ENCODE peak calls at places on chromosomes 4 and X, in seven cellular contexts. T is stimulated activated CD4-positive, alpha-beta T cell treated with anti-CD3 and anti-CD28 coated beads, Interleukin-12 subunit alpha, Interleukin-12 subunit beta, amount 100 ng/mL, for 24 hours; X is activated CD4-positive, alpha-beta T cell treated with anti-CD3 and anti-CD28 coated beads for 36 hours; R is germinal center; I is fibroblast of lung; D is NCI-H2029; S is RPMI7951. U is an unnamed sample.

GRCh38 chr4:79170077-79170476 is 155.8 kb downstream of the NAA11 start:
- DNase-seq in T (no peak), D (no peak), I (no peak), X (no peak), R (no peak), S (no peak), U (no peak)

GRCh38 chrX:153301746-153302145 is 19.8 kb downstream of the PNMA6F start:
- DNase-seq in D (no peak), T (no peak), S (no peak), X (no peak), I (no peak), R (no peak), U (no peak)

GRCh38 chr4:14254252-14254651 is 626.7 kb upstream of the BOD1L1 start:
- DNase-seq in I (peak), D (peak), T (no peak), X (peak), R (no peak), S (peak), U (no peak)

GRCh38 chr4:140861359-140862181 is 105.4 kb upstream of the TBC1D9 start:
- DNase-seq in D (peak), X (peak), I (peak), T (peak), R (peak), S (peak), U (peak)

GRCh38 chr4:38757945-38758344 is 24.8 kb downstream of the TLR10 start:
- DNase-seq in S (no peak), X (peak), T (no peak), I (no peak), R (no peak), D (no peak), U (no peak)

GRCh38 chrX:91389026-91389425 is 45.6 kb upstream of the PABPC5 start:
- DNase-seq in X (no peak), T (no peak), D (no peak), I (no peak), S (no peak), R (no peak), U (no peak)

GRCh38 chr4:6442555-6442954 is 29.9 kb downstream of the PPP2R2C start:
- DNase-seq in X (no peak), T (no peak), D (no peak), R (no peak), I (no peak), S (no peak), U (no peak)

GRCh38 chr4:118968813-118969212 is 80.2 kb downstream of the SYNPO2 start:
- DNase-seq in I (no peak), D (no peak), T (no peak), S (no peak), X (no peak), R (no peak), U (no peak)

GRCh38 chr4:25844957-25845712 is 17.7 kb downstream of the SEL1L3 start:
- DNase-seq in I (no peak), X (peak), S (no peak), T (no peak), D (no peak), R (no peak), U (no peak)

GRCh38 chr4:128061566-128062536 is 739 bp downstream of the LARP1B start:
- DNase-seq in I (peak), D (peak), R (peak), T (peak), S (peak), X (peak), U (peak)

GRCh38 chrX:124529786-124530185 is 183.4 kb downstream of the SH2D1A start:
- DNase-seq in R (no peak), D (no peak), I (no peak), X (no peak), S (no peak), T (no peak), U (no peak)

GRCh38 chrX:153494061-153494460 is 719 bp upstream of the BGN start:
- DNase-seq in R (no peak), T (no peak), I (peak), X (no peak), S (no peak), D (no peak), U (no peak)

GRCh38 chr4:89212666-89213381 is 94.8 kb downstream of the GPRIN3 start:
- DNase-seq in D (no peak), T (no peak), R (no peak), X (no peak), I (peak), S (peak), U (no peak)

GRCh38 chrX:71298119-71298518 is 3.4 kb upstream of the ITGB1BP2 start:
- DNase-seq in T (no peak), D (no peak), X (no peak), S (no peak), I (no peak), R (no peak), U (no peak)

GRCh38 chr4:39855909-39856512 is 121.7 kb downstream of the PDS5A start:
- DNase-seq in R (no peak), X (no peak), I (peak), T (no peak), D (no peak), S (peak), U (no peak)

GRCh38 chr4:150862829-150863228 is 152.3 kb downstream of the LRBA start:
- DNase-seq in S (no peak), R (no peak), I (no peak), T (no peak), D (no peak), X (no peak), U (no peak)

GRCh38 chrX:111353810-111354209 is 58.2 kb downstream of the DCX start:
- DNase-seq in S (no peak), D (no peak), I (peak), T (no peak), R (no peak), X (no peak), U (no peak)

GRCh38 chr4:186191266-186192067 is at the start of gene CYP4V2:
- DNase-seq in X (peak), D (peak), S (peak), T (peak), I (peak), R (peak), U (peak)

GRCh38 chr4:54230479-54231418 is 1.7 kb downstream of the PDGFRA start:
- DNase-seq in T (no peak), S (peak), D (no peak), X (peak), R (no peak), I (peak), U (peak)

GRCh38 chr4:35228318-35228717 is 1016.0 kb downstream of the ARAP2 start:
- DNase-seq in R (no peak), X (no peak), T (no peak), S (no peak), D (no peak), I (no peak), U (no peak)

GRCh38 chrX:151984328-151984727 is 9.9 kb upstream of the GABRE start:
- DNase-seq in R (no peak), I (peak), T (no peak), X (no peak), S (peak), D (no peak), U (no peak)

GRCh38 chrX:145936769-145937168 is 119.1 kb downstream of the SLITRK2 start:
- DNase-seq in I (no peak), X (no peak), T (no peak), S (no peak), R (no peak), D (no peak), U (no peak)

GRCh38 chr4:10115657-10116624 is 658 bp downstream of the WDR1 start:
- DNase-seq in X (peak), T (peak), D (peak), R (peak), I (peak), S (no peak), U (peak)

GRCh38 chr4:92270908-92271307 is 32.9 kb upstream of the GRID2 start:
- DNase-seq in R (no peak), D (no peak), I (no peak), T (no peak), S (no peak), X (no peak), U (no peak)

GRCh38 chr4:187090401-187090800 is 366.7 kb upstream of the FAT1 start:
- DNase-seq in T (no peak), R (no peak), S (peak), D (no peak), I (peak), X (no peak), U (no peak)

U was measured in GM13976.